ENCODE peak calls at places on chromosomes 2 and 18, in nine cellular contexts. One of them, this sample, is unnamed.

GRCh38 chr2:49972699-49973098 is 818.4 kb upstream of the FSHR start:
- DNase-seq in fibroblast of mammary gland: no peak
- DNase-seq in cardiac muscle cell: no peak
- DNase-seq in pancreas: no peak
- DNase-seq in tibial artery: no peak
- DNase-seq in fibroblast of villous mesenchyme: no peak
- DNase-seq in HFF-Myc: no peak
- DNase-seq in neural progenitor cell: peak
- DNase-seq in left ventricle myocardium inferior: no peak
- DNase-seq in this sample: no peak

GRCh38 chr2:79640001-79640400 is 127.2 kb downstream of the CTNNA2 start:
- DNase-seq in fibroblast of mammary gland: no peak
- DNase-seq in cardiac muscle cell: no peak
- DNase-seq in pancreas: no peak
- DNase-seq in tibial artery: no peak
- DNase-seq in fibroblast of villous mesenchyme: no peak
- DNase-seq in HFF-Myc: no peak
- DNase-seq in neural progenitor cell: peak
- DNase-seq in left ventricle myocardium inferior: no peak
- DNase-seq in this sample: no peak

GRCh38 chr2:216858312-216858711 is 1.6 kb downstream of the TNP1 start:
- DNase-seq in fibroblast of mammary gland: no peak
- DNase-seq in cardiac muscle cell: no peak
- DNase-seq in pancreas: no peak
- DNase-seq in tibial artery: no peak
- DNase-seq in fibroblast of villous mesenchyme: no peak
- DNase-seq in HFF-Myc: no peak
- DNase-seq in neural progenitor cell: no peak
- DNase-seq in left ventricle myocardium inferior: no peak
- DNase-seq in this sample: no peak

GRCh38 chr2:159921752-159922404 is 123.9 kb upstream of the CD302 start:
- DNase-seq in fibroblast of mammary gland: peak
- DNase-seq in cardiac muscle cell: peak
- DNase-seq in pancreas: peak
- DNase-seq in tibial artery: peak
- DNase-seq in fibroblast of villous mesenchyme: peak
- DNase-seq in HFF-Myc: no peak
- DNase-seq in neural progenitor cell: peak
- DNase-seq in left ventricle myocardium inferior: peak
- DNase-seq in this sample: peak

GRCh38 chr2:24888177-24888576 is 31.9 kb downstream of the ADCY3 start:
- DNase-seq in fibroblast of mammary gland: no peak
- DNase-seq in cardiac muscle cell: no peak
- DNase-seq in pancreas: no peak
- DNase-seq in tibial artery: no peak
- DNase-seq in fibroblast of villous mesenchyme: no peak
- DNase-seq in HFF-Myc: no peak
- DNase-seq in neural progenitor cell: no peak
- DNase-seq in left ventricle myocardium inferior: no peak
- DNase-seq in this sample: no peak

GRCh38 chr2:98821629-98822135 is 90.8 kb upstream of the MGAT4A start:
- DNase-seq in fibroblast of mammary gland: no peak
- DNase-seq in cardiac muscle cell: no peak
- DNase-seq in pancreas: no peak
- DNase-seq in tibial artery: no peak
- DNase-seq in fibroblast of villous mesenchyme: no peak
- DNase-seq in HFF-Myc: no peak
- DNase-seq in neural progenitor cell: no peak
- DNase-seq in left ventricle myocardium inferior: no peak
- DNase-seq in this sample: no peak

GRCh38 chr2:70536517-70537060 is 17.0 kb downstream of the TGFA start:
- DNase-seq in fibroblast of mammary gland: no peak
- DNase-seq in cardiac muscle cell: no peak
- DNase-seq in pancreas: no peak
- DNase-seq in tibial artery: no peak
- DNase-seq in fibroblast of villous mesenchyme: no peak
- DNase-seq in HFF-Myc: no peak
- DNase-seq in neural progenitor cell: no peak
- DNase-seq in left ventricle myocardium inferior: no peak
- DNase-seq in this sample: no peak

GRCh38 chr18:73279499-73279898 is 411.7 kb upstream of the NETO1 start:
- DNase-seq in fibroblast of mammary gland: no peak
- DNase-seq in cardiac muscle cell: no peak
- DNase-seq in pancreas: no peak
- DNase-seq in tibial artery: no peak
- DNase-seq in fibroblast of villous mesenchyme: no peak
- DNase-seq in HFF-Myc: no peak
- DNase-seq in neural progenitor cell: no peak
- DNase-seq in left ventricle myocardium inferior: peak
- DNase-seq in this sample: no peak

GRCh38 chr2:222655406-222655747 is 515 bp downstream of the FARSB start:
- DNase-seq in fibroblast of mammary gland: peak
- DNase-seq in cardiac muscle cell: peak
- DNase-seq in pancreas: no peak
- DNase-seq in tibial artery: no peak
- DNase-seq in fibroblast of villous mesenchyme: peak
- DNase-seq in HFF-Myc: no peak
- DNase-seq in neural progenitor cell: peak
- DNase-seq in left ventricle myocardium inferior: no peak
- DNase-seq in this sample: peak

GRCh38 chr18:75455249-75456183 is 28.0 kb upstream of the SMIM21 start:
- DNase-seq in fibroblast of mammary gland: peak
- DNase-seq in cardiac muscle cell: peak
- DNase-seq in pancreas: peak
- DNase-seq in tibial artery: no peak
- DNase-seq in fibroblast of villous mesenchyme: peak
- DNase-seq in HFF-Myc: no peak
- DNase-seq in neural progenitor cell: peak
- DNase-seq in left ventricle myocardium inferior: peak
- DNase-seq in this sample: peak

GRCh38 chr2:186346216-186346615 is 139.8 kb upstream of the ZC3H15 start:
- DNase-seq in fibroblast of mammary gland: no peak
- DNase-seq in cardiac muscle cell: no peak
- DNase-seq in pancreas: no peak
- DNase-seq in tibial artery: no peak
- DNase-seq in fibroblast of villous mesenchyme: no peak
- DNase-seq in HFF-Myc: no peak
- DNase-seq in neural progenitor cell: no peak
- DNase-seq in left ventricle myocardium inferior: no peak
- DNase-seq in this sample: no peak

GRCh38 chr2:127607399-127607908 is 38.5 kb upstream of the GPR17 start:
- DNase-seq in fibroblast of mammary gland: no peak
- DNase-seq in cardiac muscle cell: no peak
- DNase-seq in pancreas: no peak
- DNase-seq in tibial artery: no peak
- DNase-seq in fibroblast of villous mesenchyme: no peak
- DNase-seq in HFF-Myc: no peak
- DNase-seq in neural progenitor cell: no peak
- DNase-seq in left ventricle myocardium inferior: no peak
- DNase-seq in this sample: no peak

GRCh38 chr2:158845869-158846268 is 50.8 kb downstream of the DAPL1 start:
- DNase-seq in fibroblast of mammary gland: peak
- DNase-seq in cardiac muscle cell: peak
- DNase-seq in pancreas: no peak
- DNase-seq in tibial artery: no peak
- DNase-seq in fibroblast of villous mesenchyme: peak
- DNase-seq in HFF-Myc: no peak
- DNase-seq in neural progenitor cell: peak
- DNase-seq in left ventricle myocardium inferior: no peak
- DNase-seq in this sample: peak

GRCh38 chr2:127790694-127791529 is 20.1 kb downstream of the WDR33 start:
- DNase-seq in fibroblast of mammary gland: no peak
- DNase-seq in cardiac muscle cell: no peak
- DNase-seq in pancreas: no peak
- DNase-seq in tibial artery: no peak
- DNase-seq in fibroblast of villous mesenchyme: no peak
- DNase-seq in HFF-Myc: no peak
- DNase-seq in neural progenitor cell: no peak
- DNase-seq in left ventricle myocardium inferior: no peak
- DNase-seq in this sample: no peak

GRCh38 chr18:23207994-23208393 is 72.7 kb downstream of the CABLES1 start:
- DNase-seq in fibroblast of mammary gland: no peak
- DNase-seq in cardiac muscle cell: no peak
- DNase-seq in pancreas: no peak
- DNase-seq in tibial artery: no peak
- DNase-seq in fibroblast of villous mesenchyme: no peak
- DNase-seq in HFF-Myc: no peak
- DNase-seq in neural progenitor cell: no peak
- DNase-seq in left ventricle myocardium inferior: no peak
- DNase-seq in this sample: no peak

DNA sequence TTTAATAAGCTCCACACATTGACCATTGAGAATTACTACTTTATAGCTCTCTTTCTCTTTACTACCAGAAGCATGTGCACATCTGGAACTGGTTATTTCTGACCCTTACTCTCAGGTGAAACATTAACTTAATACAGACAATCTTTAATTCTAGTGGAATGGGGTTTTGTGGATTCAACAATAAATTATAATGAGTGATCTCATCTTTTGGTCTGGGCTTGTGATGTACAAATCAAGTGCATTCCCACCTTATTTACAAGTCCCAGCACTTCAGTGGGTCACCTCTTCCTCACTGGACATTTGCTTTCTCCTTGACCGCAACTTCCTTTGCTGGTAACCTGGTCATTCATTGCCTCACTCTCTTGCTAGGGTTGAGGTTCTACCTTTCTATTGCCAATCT is 15.8 kb downstream of the ARHGAP15 start:
- DNase-seq in fibroblast of mammary gland: no peak
- DNase-seq in cardiac muscle cell: no peak
- DNase-seq in pancreas: no peak
- DNase-seq in tibial artery: no peak
- DNase-seq in fibroblast of villous mesenchyme: no peak
- DNase-seq in HFF-Myc: no peak
- DNase-seq in neural progenitor cell: no peak
- DNase-seq in left ventricle myocardium inferior: no peak
- DNase-seq in this sample: no peak
- H3K4me3 ChIP-seq in fibroblast of mammary gland: no peak
- H3K4me3 ChIP-seq in cardiac muscle cell: no peak
- H3K4me3 ChIP-seq in pancreas: no peak
- H3K4me3 ChIP-seq in tibial artery: no peak
- H3K4me3 ChIP-seq in fibroblast of villous mesenchyme: no peak
- H3K4me3 ChIP-seq in HFF-Myc: no peak
- H3K4me3 ChIP-seq in neural progenitor cell: no peak
- H3K4me3 ChIP-seq in left ventricle myocardium inferior: no peak
- H3K4me3 ChIP-seq in this sample: no peak

GRCh38 chr2:96264656-96265348 is 995 bp downstream of the TMEM127 start:
- DNase-seq in fibroblast of mammary gland: peak
- DNase-seq in cardiac muscle cell: peak
- DNase-seq in pancreas: peak
- DNase-seq in tibial artery: no peak
- DNase-seq in fibroblast of villous mesenchyme: peak
- DNase-seq in HFF-Myc: no peak
- DNase-seq in neural progenitor cell: peak
- DNase-seq in left ventricle myocardium inferior: no peak
- DNase-seq in this sample: peak
- TF ChIP-seq CTCF in fibroblast of mammary gland: peak
- TF ChIP-seq CTCF in cardiac muscle cell: peak
- TF ChIP-seq CTCF in pancreas: no peak
- TF ChIP-seq CTCF in tibial artery: no peak
- TF ChIP-seq CTCF in fibroblast of villous mesenchyme: peak
- TF ChIP-seq CTCF in HFF-Myc: peak
- TF ChIP-seq CTCF in neural progenitor cell: peak
- TF ChIP-seq CTCF in left ventricle myocardium inferior: peak
- TF ChIP-seq CTCF in this sample: peak

GRCh38 chr2:236505071-236505470 is 64.6 kb upstream of the ACKR3 start:
- DNase-seq in fibroblast of mammary gland: no peak
- DNase-seq in cardiac muscle cell: peak
- DNase-seq in pancreas: no peak
- DNase-seq in tibial artery: no peak
- DNase-seq in fibroblast of villous mesenchyme: no peak
- DNase-seq in HFF-Myc: no peak
- DNase-seq in neural progenitor cell: no peak
- DNase-seq in left ventricle myocardium inferior: no peak
- DNase-seq in this sample: no peak

GRCh38 chr2:236503583-236503982 is 66.0 kb upstream of the ACKR3 start:
- DNase-seq in fibroblast of mammary gland: no peak
- DNase-seq in cardiac muscle cell: no peak
- DNase-seq in pancreas: no peak
- DNase-seq in tibial artery: no peak
- DNase-seq in fibroblast of villous mesenchyme: no peak
- DNase-seq in HFF-Myc: no peak
- DNase-seq in neural progenitor cell: no peak
- DNase-seq in left ventricle myocardium inferior: peak
- DNase-seq in this sample: no peak

GRCh38 chr2:236510049-236510448 is 59.6 kb upstream of the ACKR3 start:
- DNase-seq in fibroblast of mammary gland: no peak
- DNase-seq in cardiac muscle cell: no peak
- DNase-seq in pancreas: no peak
- DNase-seq in tibial artery: no peak
- DNase-seq in fibroblast of villous mesenchyme: no peak
- DNase-seq in HFF-Myc: no peak
- DNase-seq in neural progenitor cell: no peak
- DNase-seq in left ventricle myocardium inferior: no peak
- DNase-seq in this sample: no peak

GRCh38 chr2:236505648-236506047 is 64.0 kb upstream of the ACKR3 start:
- DNase-seq in fibroblast of mammary gland: no peak
- DNase-seq in cardiac muscle cell: no peak
- DNase-seq in pancreas: no peak
- DNase-seq in tibial artery: no peak
- DNase-seq in fibroblast of villous mesenchyme: no peak
- DNase-seq in HFF-Myc: no peak
- DNase-seq in neural progenitor cell: no peak
- DNase-seq in left ventricle myocardium inferior: no peak
- DNase-seq in this sample: no peak

DNA sequence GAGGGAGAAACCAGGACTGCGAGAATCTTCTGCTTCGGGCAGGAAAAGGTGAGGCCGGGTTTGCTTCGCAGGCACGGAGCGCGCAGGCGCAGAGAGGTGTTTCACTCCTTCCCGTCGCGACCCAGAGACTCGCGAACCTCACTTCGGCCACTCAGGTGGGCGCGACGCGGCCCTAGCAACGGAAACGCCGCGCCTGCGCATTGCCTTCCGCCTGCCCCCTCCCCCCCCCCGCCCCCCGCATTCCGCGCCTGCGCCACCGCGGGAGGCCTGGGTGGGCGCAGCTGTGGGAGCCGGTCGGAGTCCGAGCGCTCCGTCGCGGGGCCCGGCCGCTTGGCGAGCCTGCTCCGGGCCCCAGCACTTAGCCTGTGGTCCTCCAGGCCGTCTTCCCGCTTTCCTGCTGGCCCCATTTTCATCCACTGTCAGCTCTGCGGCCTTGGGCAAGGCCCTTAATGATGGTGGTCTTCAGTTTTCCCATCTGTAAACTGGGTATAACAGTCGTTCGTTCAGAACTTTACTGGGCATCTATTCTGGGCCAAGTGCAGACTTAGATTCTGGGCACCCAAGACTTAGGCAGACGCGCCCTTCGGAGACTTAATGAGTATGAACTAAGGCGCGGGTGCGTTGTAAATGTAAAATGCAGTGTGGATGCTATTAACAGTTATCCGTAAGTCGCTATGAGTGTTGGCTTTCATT is 62.1 kb upstream of the ACKR3 start:
- DNase-seq in fibroblast of mammary gland: no peak
- DNase-seq in cardiac muscle cell: peak
- DNase-seq in pancreas: peak
- DNase-seq in tibial artery: peak
- DNase-seq in fibroblast of villous mesenchyme: no peak
- DNase-seq in HFF-Myc: no peak
- DNase-seq in neural progenitor cell: peak
- DNase-seq in left ventricle myocardium inferior: peak
- DNase-seq in this sample: peak
- H3K4me3 ChIP-seq in fibroblast of mammary gland: peak
- H3K4me3 ChIP-seq in cardiac muscle cell: peak
- H3K4me3 ChIP-seq in pancreas: peak
- H3K4me3 ChIP-seq in tibial artery: peak
- H3K4me3 ChIP-seq in fibroblast of villous mesenchyme: peak
- H3K4me3 ChIP-seq in HFF-Myc: peak
- H3K4me3 ChIP-seq in neural progenitor cell: peak
- H3K4me3 ChIP-seq in left ventricle myocardium inferior: peak
- H3K4me3 ChIP-seq in this sample: peak

GRCh38 chr2:203097735-203098134 is 83.1 kb downstream of the NBEAL1 start:
- DNase-seq in fibroblast of mammary gland: peak
- DNase-seq in cardiac muscle cell: peak
- DNase-seq in pancreas: no peak
- DNase-seq in tibial artery: no peak
- DNase-seq in fibroblast of villous mesenchyme: no peak
- DNase-seq in HFF-Myc: no peak
- DNase-seq in neural progenitor cell: no peak
- DNase-seq in left ventricle myocardium inferior: no peak
- DNase-seq in this sample: no peak
- TF ChIP-seq CTCF in fibroblast of mammary gland: peak
- TF ChIP-seq CTCF in cardiac muscle cell: peak
- TF ChIP-seq CTCF in pancreas: no peak
- TF ChIP-seq CTCF in tibial artery: peak
- TF ChIP-seq CTCF in fibroblast of villous mesenchyme: peak
- TF ChIP-seq CTCF in HFF-Myc: no peak
- TF ChIP-seq CTCF in neural progenitor cell: peak
- TF ChIP-seq CTCF in left ventricle myocardium inferior: peak
- TF ChIP-seq CTCF in this sample: peak